ENCODE peak calls at places on chromosomes 1 and 21, in eight cellular contexts. R is left ventricle myocardium inferior, X is Panc1, K is endodermal cell, V is heart right ventricle, Q is stomach, B is left lung, Y is HCT116. F is an unnamed sample. For H3K36me3, the result is how much of the 10 kb centered on the place peaks cover.

GRCh38 chr21:15788847-15789548 is 59.2 kb downstream of the USP25 start:
- DNase-seq in V (no peak), X (no peak), R (no peak), B (no peak), Q (no peak), K (no peak), Y (no peak), F (peak)

GRCh38 chr1:90721210-90722194 is 4.4 kb upstream of the BARHL2 start:
- DNase-seq in Q (peak), R (no peak), Y (peak), B (no peak), K (peak), V (no peak), X (peak), F (no peak)

GRCh38 chr1:234978397-234979291 is 150.0 kb downstream of the TOMM20 start:
- DNase-seq in Y (peak), X (no peak), K (no peak), Q (peak), B (peak), V (no peak), R (peak), F (no peak)

GRCh38 chr1:246454655-246455054 is 52.4 kb downstream of the SMYD3 start:
- DNase-seq in K (no peak), Y (no peak), R (no peak), V (no peak), Q (no peak), B (no peak), X (no peak), F (no peak)

GRCh38 chr1:2267862-2268261 is 39.7 kb downstream of the SKI start:
- DNase-seq in Y (no peak), X (no peak), R (no peak), B (no peak), Q (no peak), V (no peak), K (no peak), F (no peak)

GRCh38 chr1:203127672-203128611 is at the start of gene ADORA1:
- DNase-seq in R (peak), X (no peak), V (peak), K (peak), Q (peak), Y (peak), B (peak), F (no peak)

GRCh38 chr1:205782627-205783470 is 7.6 kb upstream of the RAB29 start:
- DNase-seq in Q (no peak), X (no peak), Y (no peak), R (no peak), K (no peak), V (no peak), B (no peak), F (no peak)

GRCh38 chr1:152855661-152856060 is 4.1 kb upstream of the LCE7A start:
- DNase-seq in V (no peak), Y (no peak), B (no peak), R (no peak), Q (no peak), X (no peak), K (no peak), F (no peak)

GRCh38 chr1:42973304-42973703 is 14.6 kb upstream of the SLC2A1 start:
- DNase-seq in Q (no peak), V (peak), R (peak), X (no peak), B (no peak), Y (no peak), K (no peak), F (no peak)

GRCh38 chr1:181095763-181096184 is 7.3 kb downstream of the IER5 start:
- DNase-seq in R (no peak), V (no peak), Y (no peak), Q (no peak), X (no peak), K (no peak), B (no peak), F (no peak)

GRCh38 chr1:114710360-114710759 is 6.2 kb downstream of the NRAS start:
- DNase-seq in R (no peak), Q (no peak), B (no peak), V (no peak), X (no peak), K (no peak), Y (no peak), F (no peak)

GRCh38 chr1:224182866-224183590 is at the start of gene DEGS1:
- DNase-seq in X (no peak), Y (peak), Q (peak), K (peak), B (peak), V (peak), R (peak), F (peak)

GRCh38 chr21:42289926-42290325 is 25.3 kb downstream of the TFF3 start:
- DNase-seq in Q (no peak), B (peak), K (no peak), R (peak), V (peak), X (no peak), Y (no peak), F (no peak)

GRCh38 chr1:226737819-226738420 is 1.2 kb downstream of the ITPKB start:
- DNase-seq in R (peak), V (peak), Y (no peak), X (no peak), Q (peak), K (peak), B (peak), F (no peak)

GRCh38 chr1:212962509-212962908 is 12.2 kb downstream of the VASH2 start:
- DNase-seq in V (no peak), K (no peak), R (no peak), Q (no peak), X (no peak), Y (no peak), B (no peak), F (no peak)

GRCh38 chr21:32807717-32808380 is 36.3 kb upstream of the PAXBP1 start:
- DNase-seq in B (no peak), Y (no peak), V (no peak), K (peak), X (no peak), R (no peak), Q (no peak), F (no peak)

DNA sequence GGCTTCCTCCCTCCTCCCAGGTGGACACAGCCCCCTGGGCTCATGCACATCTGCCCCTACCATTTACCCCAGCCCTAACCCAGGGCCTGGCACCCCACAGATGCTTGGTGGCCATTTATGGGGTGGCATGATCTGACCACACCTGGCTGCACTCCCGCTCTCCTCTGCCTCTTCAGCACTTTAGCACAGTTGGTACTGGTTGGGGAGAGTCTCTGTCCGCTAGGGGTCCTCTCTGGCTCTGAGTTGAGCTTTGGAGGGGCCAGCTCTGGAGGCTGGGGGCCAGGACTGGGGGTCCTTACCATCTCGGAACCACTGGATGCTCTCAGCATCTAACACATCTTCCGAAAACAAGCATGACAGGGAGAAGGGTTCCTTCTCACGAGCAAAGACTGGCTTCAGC is 17.4 kb downstream of the MYOM3 start:
- DNase-seq in R (no peak), V (no peak), Q (no peak), X (no peak), B (no peak), K (no peak), Y (no peak), F (no peak)
- TF ChIP-seq CTCF in R (no peak), V (no peak), Q (no peak), X (no peak), B (no peak), K (peak), Y (no peak), F (no peak)

GRCh38 chr1:34163792-34164509 is 1.1 kb downstream of the CSMD2 start:
- DNase-seq in Q (no peak), B (no peak), K (peak), R (no peak), Y (no peak), X (no peak), V (no peak), F (no peak)

GRCh38 chr1:34166191-34167090 is 1.4 kb upstream of the CSMD2 start:
- DNase-seq in X (no peak), Q (no peak), B (no peak), V (no peak), Y (no peak), R (no peak), K (peak), F (no peak)

GRCh38 chr1:34167091-34167788 is 2.2 kb upstream of the CSMD2 start:
- DNase-seq in Q (no peak), R (no peak), X (no peak), V (no peak), Y (no peak), B (no peak), K (peak), F (no peak)

GRCh38 chr1:34164510-34165381 is at the start of gene CSMD2:
- DNase-seq in V (no peak), K (peak), B (peak), R (peak), X (no peak), Y (no peak), Q (no peak), F (no peak)

DNA sequence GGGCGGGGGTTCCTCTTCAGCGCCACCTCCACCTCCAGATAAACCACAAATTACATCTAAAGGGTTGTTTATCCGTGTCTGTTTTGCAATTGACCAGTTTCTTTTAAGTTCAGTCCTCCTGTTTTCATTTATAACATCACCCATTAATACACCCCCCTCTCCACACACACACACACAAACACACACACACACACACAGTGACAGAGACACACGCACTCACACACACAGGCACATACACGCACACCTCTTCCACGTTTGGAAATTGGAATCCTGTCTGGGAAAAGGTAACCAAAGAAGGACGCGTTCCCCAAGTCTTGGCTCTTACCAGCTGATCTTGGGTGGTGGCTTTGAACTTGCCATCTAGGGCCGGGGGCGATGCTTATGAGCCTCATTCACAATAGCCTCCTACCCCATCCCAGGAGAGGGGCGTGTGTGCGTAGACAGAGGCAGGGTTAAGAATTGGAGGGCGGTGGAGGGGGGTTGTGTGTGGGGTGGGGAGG is 442 bp upstream of the CSMD2 start:
- DNase-seq in Q (no peak), V (no peak), R (no peak), K (peak), Y (no peak), X (no peak), B (no peak), F (no peak)
- H3K4me3 ChIP-seq in Q (peak), V (peak), R (peak), K (peak), Y (no peak), X (no peak), B (peak), F (peak)

GRCh38 chr21:17854771-17855170 is 35.6 kb upstream of the C21orf91 start:
- DNase-seq in Y (no peak), B (no peak), Q (no peak), R (no peak), K (no peak), V (no peak), X (no peak), F (no peak)

GRCh38 chr21:17858764-17859163 is 39.6 kb upstream of the C21orf91 start:
- DNase-seq in R (no peak), Y (no peak), V (no peak), B (no peak), X (no peak), K (no peak), Q (no peak), F (no peak)

DNA sequence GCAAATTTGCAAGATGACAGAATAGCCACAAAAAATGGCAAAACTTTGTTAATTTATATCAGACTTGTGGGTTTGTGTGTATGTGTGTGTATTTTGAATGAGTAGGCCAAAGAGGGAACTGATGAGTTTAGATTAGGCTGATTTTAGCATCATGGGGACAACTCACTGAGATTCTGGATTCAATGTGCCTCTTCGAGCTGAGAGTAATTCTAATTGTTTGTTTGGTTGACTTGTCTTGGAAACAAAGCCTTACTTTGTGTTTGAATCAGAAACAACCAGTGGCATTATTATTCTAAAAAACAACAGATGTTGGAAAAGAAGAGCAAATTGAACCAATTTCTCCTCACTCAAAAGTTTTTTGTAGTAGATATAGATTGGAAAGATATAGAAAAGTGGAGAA is 40.5 kb upstream of the C21orf91 start:
- DNase-seq in Q (no peak), K (no peak), Y (no peak), R (no peak), V (no peak), B (no peak), X (no peak), F (no peak)
- H3K36me3 ChIP-seq in Q (under half), K (under half), Y (under half), R (under half), V (under half), B (under half), X (under half), F (under half)

GRCh38 chr1:22210176-22210575 is 67.3 kb upstream of the WNT4 start:
- DNase-seq in R (no peak), V (no peak), Y (no peak), B (peak), K (peak), Q (no peak), X (no peak), F (no peak)

GRCh38 chr1:22206551-22207125 is 63.7 kb upstream of the WNT4 start:
- DNase-seq in R (no peak), V (no peak), K (no peak), B (peak), X (no peak), Q (no peak), Y (no peak), F (no peak)

GRCh38 chr1:22207605-22208264 is 64.8 kb upstream of the WNT4 start:
- DNase-seq in B (peak), X (no peak), R (no peak), K (no peak), V (no peak), Q (no peak), Y (no peak), F (no peak)

GRCh38 chr1:22208973-22209378 is 66.1 kb upstream of the WNT4 start:
- DNase-seq in Y (no peak), V (no peak), B (peak), R (no peak), K (peak), X (no peak), Q (no peak), F (no peak)

DNA sequence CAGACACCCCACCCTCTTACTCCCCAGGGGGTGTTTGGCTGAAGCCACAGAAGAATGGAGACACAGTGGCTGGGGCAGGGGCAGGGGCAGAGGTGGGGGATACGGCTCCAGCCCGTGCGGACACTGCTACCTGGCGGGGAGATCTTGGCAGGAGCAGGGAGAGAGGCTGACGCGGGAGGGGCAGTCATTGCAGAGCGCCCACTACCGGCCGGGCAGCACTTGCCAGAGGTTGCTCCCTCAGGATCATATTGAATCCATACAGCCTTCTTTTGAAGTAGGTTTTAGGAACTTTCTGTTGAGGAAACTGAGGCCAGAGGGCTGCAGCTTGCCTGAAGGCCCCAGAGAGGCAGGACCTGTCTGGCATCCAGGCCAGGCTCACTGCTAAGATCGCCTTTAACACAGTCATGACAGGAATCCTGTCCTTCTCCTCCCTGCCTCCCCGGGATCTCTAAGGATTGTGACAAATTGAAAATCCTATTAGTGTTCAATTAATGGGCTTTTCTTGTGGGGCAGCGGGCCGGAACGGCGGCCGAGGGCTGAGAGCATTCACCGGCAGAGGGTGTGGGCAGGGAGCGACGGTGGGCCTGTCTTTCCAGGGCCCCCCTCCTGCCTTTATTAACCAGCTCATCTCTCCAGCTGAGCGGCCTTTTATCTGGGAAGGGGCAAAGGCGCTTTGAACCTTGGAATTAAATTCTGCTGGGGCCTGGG is 65.5 kb upstream of the WNT4 start:
- DNase-seq in Q (no peak), V (no peak), Y (no peak), B (peak), R (no peak), K (peak), X (no peak), F (no peak)
- TF ChIP-seq CTCF in Q (no peak), V (no peak), Y (peak), B (no peak), R (no peak), K (peak), X (no peak), F (peak)

DNA sequence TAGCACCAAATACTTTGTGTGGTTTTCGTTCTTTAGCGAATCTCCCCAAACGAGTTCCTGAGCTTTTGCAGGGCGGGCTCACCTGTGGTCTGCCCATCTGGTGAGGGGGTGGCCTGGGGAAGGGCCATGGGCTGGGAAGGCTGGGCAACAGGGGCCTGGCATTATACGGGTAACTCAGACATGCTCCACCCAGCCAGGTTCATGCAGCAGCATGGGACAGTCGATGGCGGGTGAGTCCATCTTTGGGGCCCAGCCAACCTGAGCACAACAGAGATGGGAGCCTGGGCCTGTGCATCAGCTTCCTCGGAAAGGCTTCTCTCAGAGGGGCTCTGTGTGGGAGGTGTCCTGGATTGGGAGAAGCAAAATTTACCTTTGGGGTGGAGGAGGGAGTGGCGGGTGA is 302.6 kb downstream of the CAMTA1 start:
- DNase-seq in X (no peak), B (no peak), Y (no peak), V (no peak), R (no peak), Q (no peak), K (no peak), F (no peak)
- H3K4me3 ChIP-seq in X (no peak), B (no peak), Y (no peak), V (no peak), R (no peak), Q (no peak), K (no peak), F (no peak)

DNA sequence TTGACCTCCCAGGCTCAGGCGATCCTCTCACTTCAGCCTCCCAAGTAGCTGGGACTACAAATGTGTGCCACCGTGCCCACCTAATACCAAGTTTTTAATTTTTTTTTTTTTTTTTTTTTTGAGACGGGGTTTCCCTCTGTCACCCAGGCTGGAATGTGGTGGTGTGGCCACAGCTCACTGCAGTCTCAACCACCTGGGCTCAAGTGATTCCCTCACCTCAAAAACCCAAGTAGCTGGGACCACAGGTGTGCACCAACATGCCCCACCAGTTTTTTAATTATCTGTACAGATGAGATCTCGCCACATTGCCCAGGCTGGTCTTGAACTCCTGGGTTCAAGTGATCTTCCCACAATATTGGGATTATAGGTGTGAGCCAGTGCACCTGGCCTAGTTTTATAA is 22.7 kb downstream of the PTP4A2 start:
- DNase-seq in Y (no peak), V (no peak), K (no peak), Q (no peak), B (no peak), R (no peak), X (no peak), F (no peak)
- H3K36me3 ChIP-seq in Y (under half), V (under half), K (half or more), Q (under half), B (half or more), R (half or more), X (half or more), F (under half)

GRCh38 chr1:54274448-54274847 is 74.5 kb downstream of the MRPL37 start:
- DNase-seq in K (peak), Q (peak), V (no peak), X (no peak), B (no peak), Y (no peak), R (no peak), F (no peak)

GRCh38 chr1:54274881-54275280 is 74.9 kb downstream of the MRPL37 start:
- DNase-seq in V (no peak), B (no peak), K (no peak), Y (no peak), Q (no peak), R (no peak), X (no peak), F (no peak)

GRCh38 chr1:54273837-54274192 is 73.8 kb downstream of the MRPL37 start:
- DNase-seq in V (peak), Y (no peak), K (peak), X (no peak), B (no peak), R (peak), Q (no peak), F (no peak)

GRCh38 chr1:54276617-54277450 is 76.9 kb downstream of the MRPL37 start:
- DNase-seq in V (no peak), Y (no peak), R (peak), K (no peak), X (no peak), Q (no peak), B (no peak), F (no peak)

DNA sequence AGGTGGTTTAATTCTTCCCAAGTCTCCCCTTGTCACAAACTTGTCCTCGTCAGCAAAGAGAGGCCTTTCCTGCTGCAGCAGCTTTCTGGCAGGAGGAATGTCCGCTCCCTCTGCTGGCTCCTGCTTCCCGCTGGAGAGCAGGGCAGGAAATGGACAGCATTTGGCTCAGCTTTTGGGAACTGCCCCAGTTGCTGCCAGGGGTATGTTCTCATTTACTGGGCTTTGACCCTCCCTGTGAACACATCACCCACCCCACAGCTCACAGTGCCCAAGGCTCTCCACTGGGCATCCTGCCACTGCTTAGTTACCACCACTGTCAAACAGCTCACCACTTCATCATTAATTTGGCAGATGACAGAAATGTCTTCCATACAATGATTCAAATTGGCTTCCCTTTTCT is 75.4 kb downstream of the MRPL37 start:
- DNase-seq in X (no peak), Y (no peak), R (peak), B (no peak), K (peak), Q (peak), V (peak), F (no peak)
- TF ChIP-seq CTCF in X (no peak), Y (no peak), R (peak), B (no peak), K (peak), Q (no peak), V (no peak), F (no peak)